ENCODE peak calls at places on chromosomes 7 and 10, in seven cellular contexts. I is naive thymus-derived CD8-positive, alpha-beta T cell; L is NCI-H460; E is NCI-H774; Q is HTR-8/SVneo; F is NCI-H1105 treated with DMSO at 0.1 percent for 48 hours; W is activated CD4-positive, alpha-beta T cell treated with anti-CD3 and anti-CD28 coated beads for 24 hours. H is an unnamed sample.

GRCh38 chr7:17159500-17160037 is 138.9 kb upstream of the AHR start:
- DNase-seq in I (no peak), L (no peak), E (no peak), Q (no peak), F (no peak), W (no peak), H (no peak)

GRCh38 chr10:125824736-125825135 is 1.4 kb downstream of the BCCIP start:
- DNase-seq in I (no peak), L (peak; percentile 22), E (no peak), Q (no peak), F (no peak), W (no peak), H (no peak)

GRCh38 chr10:11331706-11332105 is 279.7 kb downstream of the USP6NL start:
- DNase-seq in I (no peak), L (no peak), E (no peak), Q (no peak), F (no peak), W (no peak), H (no peak)

GRCh38 chr7:151308256-151308655 is 33.4 kb upstream of the NUB1 start:
- DNase-seq in I (no peak), L (no peak), E (no peak), Q (no peak), F (no peak), W (no peak), H (no peak)

GRCh38 chr7:17758008-17758407 is 182.3 kb downstream of the SNX13 start:
- DNase-seq in I (no peak), L (no peak), E (no peak), Q (no peak), F (no peak), W (no peak), H (no peak)

GRCh38 chr10:27457261-27457945 is 46.7 kb upstream of the RAB18 start:
- DNase-seq in I (no peak), L (no peak), E (no peak), Q (no peak), F (no peak), W (no peak), H (no peak)

GRCh38 chr10:85993840-85994507 is 372.6 kb downstream of the GRID1 start:
- DNase-seq in I (no peak), L (no peak), E (no peak), Q (no peak), F (no peak), W (no peak), H (no peak)

GRCh38 chr7:106487892-106488291 is 173.1 kb downstream of the CCDC71L start:
- DNase-seq in I (no peak), L (no peak), E (no peak), Q (no peak), F (no peak), W (no peak), H (no peak)

GRCh38 chr10:106795619-106796018 is 368.9 kb downstream of the SORCS1 start:
- DNase-seq in I (no peak), L (peak; percentile 15), E (no peak), Q (no peak), F (no peak), W (no peak), H (peak; percentile 50)

GRCh38 chr10:102714621-102715455 is at the start of gene SFXN2:
- DNase-seq in I (peak; percentile 33), L (no peak), E (no peak), Q (no peak), F (no peak), W (peak; percentile 42), H (no peak)

GRCh38 chr10:20091698-20092097 is 275.5 kb downstream of the PLXDC2 start:
- DNase-seq in I (no peak), L (no peak), E (no peak), Q (no peak), F (no peak), W (no peak), H (no peak)

GRCh38 chr7:99563650-99564049 is 5.2 kb downstream of the ZNF655 start:
- DNase-seq in I (no peak), L (no peak), E (no peak), Q (no peak), F (no peak), W (no peak), H (no peak)

GRCh38 chr7:10225265-10225664 is 748.4 kb upstream of the PHF14 start:
- DNase-seq in I (no peak), L (no peak), E (peak; percentile 61), Q (no peak), F (no peak), W (no peak), H (no peak)

GRCh38 chr10:98536551-98536950 is 89.8 kb upstream of the HPS1 start:
- DNase-seq in I (no peak), L (no peak), E (no peak), Q (no peak), F (no peak), W (no peak), H (no peak)

H was measured in SK-MEL-5.